ENCODE peak calls at places on chromosomes 12 and 14, in six cellular contexts. Z is CD4-positive, alpha-beta T cell; I is lung; C is CD4-positive, CD25-positive, alpha-beta regulatory T cell; W is fibroblast of lung; Y is GOT3. A is an unnamed sample.

GRCh38 chr12:11765817-11766794 is 116.6 kb downstream of the ETV6 start:
- DNase-seq in Z (peak), I (peak), C (no peak), W (peak), Y (no peak), A (peak)

GRCh38 chr12:132812631-132813305 is 15.9 kb downstream of the GOLGA3 start:
- DNase-seq in Z (no peak), I (no peak), C (no peak), W (peak), Y (no peak), A (no peak)

GRCh38 chr12:3170423-3171194 is 93.4 kb downstream of the TSPAN9 start:
- DNase-seq in Z (no peak), I (no peak), C (no peak), W (peak), Y (no peak), A (no peak)

GRCh38 chr12:113065126-113066007 is 8.8 kb downstream of the DTX1 start:
- DNase-seq in Z (no peak), I (no peak), C (no peak), W (no peak), Y (no peak), A (no peak)

GRCh38 chr12:49200882-49201594 is 12.2 kb upstream of the TUBA1A start:
- DNase-seq in Z (no peak), I (no peak), C (no peak), W (peak), Y (no peak), A (no peak)

GRCh38 chr12:89236237-89236636 is 116.1 kb downstream of the DUSP6 start:
- DNase-seq in Z (no peak), I (no peak), C (no peak), W (peak), Y (no peak), A (no peak)

GRCh38 chr12:65450610-65451009 is 172.1 kb downstream of the MSRB3 start:
- DNase-seq in Z (no peak), I (no peak), C (no peak), W (no peak), Y (no peak), A (no peak)

GRCh38 chr12:121218588-121219352 is 8.8 kb downstream of the P2RX4 start:
- DNase-seq in Z (no peak), I (no peak), C (no peak), W (no peak), Y (no peak), A (no peak)

GRCh38 chr14:55921516-55921915 is 196.7 kb upstream of the PELI2 start:
- DNase-seq in Z (no peak), I (no peak), C (no peak), W (no peak), Y (no peak), A (no peak)

GRCh38 chr12:102883204-102883799 is 33.7 kb downstream of the PAH start:
- DNase-seq in Z (peak), I (peak), C (peak), W (peak), Y (no peak), A (no peak)

GRCh38 chr12:55728932-55729591 is at the start of gene CD63:
- DNase-seq in Z (peak), I (peak), C (peak), W (peak), Y (peak), A (peak)

GRCh38 chr12:65100140-65100539 is 21.0 kb downstream of the WIF1 start:
- DNase-seq in Z (no peak), I (no peak), C (no peak), W (no peak), Y (no peak), A (no peak)

GRCh38 chr12:80412343-80412953 is 31.6 kb upstream of the PTPRQ start:
- DNase-seq in Z (no peak), I (no peak), C (no peak), W (peak), Y (no peak), A (no peak)

GRCh38 chr14:54354096-54354495 is 42.7 kb upstream of the CDKN3 start:
- DNase-seq in Z (no peak), I (peak), C (no peak), W (no peak), Y (no peak), A (no peak)

GRCh38 chr12:109994262-109995175 is 1.6 kb downstream of the GIT2 start:
- DNase-seq in Z (no peak), I (no peak), C (no peak), W (no peak), Y (no peak), A (no peak)

GRCh38 chr14:59044707-59045106 is 143.8 kb upstream of the DAAM1 start:
- DNase-seq in Z (no peak), I (no peak), C (no peak), W (no peak), Y (no peak), A (no peak)

GRCh38 chr12:53989227-53990113 is 4.5 kb downstream of the HOXC10 start:
- DNase-seq in Z (no peak), I (no peak), C (no peak), W (no peak), Y (no peak), A (no peak)

GRCh38 chr14:61064866-61065265 is 83.8 kb downstream of the SLC38A6 start:
- DNase-seq in Z (no peak), I (no peak), C (no peak), W (no peak), Y (no peak), A (no peak)

GRCh38 chr12:23217716-23218115 is 592.7 kb downstream of the ETNK1 start:
- DNase-seq in Z (no peak), I (no peak), C (no peak), W (no peak), Y (no peak), A (no peak)

GRCh38 chr14:95466506-95466905 is 49.9 kb downstream of the SYNE3 start:
- DNase-seq in Z (no peak), I (no peak), C (no peak), W (no peak), Y (no peak), A (no peak)

GRCh38 chr12:103548622-103549601 is 38.2 kb upstream of the STAB2 start:
- DNase-seq in Z (peak), I (peak), C (peak), W (peak), Y (no peak), A (peak)

GRCh38 chr14:103904493-103905107 is 23.7 kb upstream of the TDRD9 start:
- DNase-seq in Z (no peak), I (no peak), C (no peak), W (no peak), Y (no peak), A (no peak)

GRCh38 chr12:78375461-78375860 is 489.1 kb upstream of the SYT1 start:
- DNase-seq in Z (no peak), I (no peak), C (no peak), W (no peak), Y (no peak), A (no peak)

GRCh38 chr14:83529531-83529930 is 1995.9 kb upstream of the SEL1L start:
- DNase-seq in Z (no peak), I (no peak), C (no peak), W (no peak), Y (no peak), A (no peak)

GRCh38 chr12:1838223-1838993 is 18.0 kb downstream of the LRTM2 start:
- DNase-seq in Z (no peak), I (no peak), C (no peak), W (peak), Y (no peak), A (no peak)

GRCh38 chr12:13171921-13172859 is 24.3 kb upstream of the EMP1 start:
- DNase-seq in Z (no peak), I (peak), C (no peak), W (peak), Y (no peak), A (no peak)

GRCh38 chr12:101925352-101925751 is 48.0 kb downstream of the DRAM1 start:
- DNase-seq in Z (no peak), I (peak), C (no peak), W (peak), Y (peak), A (no peak)

GRCh38 chr14:70096866-70097265 is 91.9 kb downstream of the SLC8A3 start:
- DNase-seq in Z (no peak), I (no peak), C (no peak), W (no peak), Y (no peak), A (no peak)

GRCh38 chr12:88227263-88227662 is 85.2 kb downstream of the TMTC3 start:
- DNase-seq in Z (no peak), I (no peak), C (no peak), W (no peak), Y (no peak), A (no peak)

GRCh38 chr12:71475280-71475679 is 35.7 kb downstream of the LGR5 start:
- DNase-seq in Z (no peak), I (no peak), C (no peak), W (no peak), Y (no peak), A (no peak)